ENCODE peak calls at places on chromosomes 13 and 19, in nine cellular contexts. H, Y, K, X, V, B, J, E and G are unnamed samples.

GRCh38 chr19:34837262-34837661 is 64.2 kb upstream of the ZNF599 start:
- DNase-seq in H (no peak), Y (peak), K (no peak), X (no peak), V (peak), B (peak), J (no peak), E (no peak), G (no peak)

GRCh38 chr13:43986395-43986794 is 106.7 kb downstream of the LACC1 start:
- DNase-seq in H (no peak), Y (no peak), K (no peak), X (no peak), V (no peak), B (no peak), J (no peak), E (no peak), G (no peak)

GRCh38 chr13:44051923-44052322 is 172.2 kb downstream of the LACC1 start:
- DNase-seq in H (no peak), Y (no peak), K (no peak), X (no peak), V (no peak), B (no peak), J (no peak), E (no peak), G (no peak)

GRCh38 chr13:75181906-75182305 is 300.1 kb downstream of the TBC1D4 start:
- DNase-seq in H (peak), Y (no peak), K (no peak), X (no peak), V (no peak), B (no peak), J (no peak), E (no peak), G (no peak)

GRCh38 chr19:38634757-38635482 is 12.5 kb upstream of the ACTN4 start:
- DNase-seq in H (no peak), Y (peak), K (peak), X (peak), V (peak), B (peak), J (peak), E (peak), G (peak)

GRCh38 chr13:35817642-35818576 is 313.3 kb downstream of the DCLK1 start:
- DNase-seq in H (no peak), Y (no peak), K (no peak), X (no peak), V (no peak), B (no peak), J (no peak), E (no peak), G (no peak)

GRCh38 chr19:44924243-44924725 is 9.9 kb downstream of the APOC1 start:
- DNase-seq in H (no peak), Y (no peak), K (no peak), X (no peak), V (no peak), B (no peak), J (no peak), E (no peak), G (no peak)

GRCh38 chr13:31050486-31051400 is 111.0 kb downstream of the HSPH1 start:
- DNase-seq in H (no peak), Y (no peak), K (no peak), X (no peak), V (no peak), B (no peak), J (peak), E (no peak), G (peak)

GRCh38 chr13:99496322-99497142 is 4.7 kb upstream of the TM9SF2 start:
- DNase-seq in H (no peak), Y (peak), K (no peak), X (peak), V (peak), B (peak), J (no peak), E (peak), G (peak)

GRCh38 chr19:19372656-19373416 is 32.6 kb upstream of the GATAD2A start:
- DNase-seq in H (no peak), Y (peak), K (no peak), X (peak), V (peak), B (peak), J (no peak), E (peak), G (peak)

GRCh38 chr13:52695856-52696255 is 43.2 kb downstream of the SUGT1 start:
- DNase-seq in H (no peak), Y (no peak), K (no peak), X (no peak), V (no peak), B (no peak), J (no peak), E (no peak), G (no peak)

GRCh38 chr13:19061278-19061677 is 120.3 kb downstream of the TUBA3C start:
- DNase-seq in H (no peak), Y (no peak), K (no peak), X (no peak), V (no peak), B (no peak), J (no peak), E (no peak), G (no peak)

GRCh38 chr19:21109116-21109515 is 27.1 kb downstream of the ZNF714 start:
- DNase-seq in H (no peak), Y (no peak), K (no peak), X (no peak), V (no peak), B (no peak), J (no peak), E (no peak), G (no peak)

GRCh38 chr13:68676513-68677115 is 1431.0 kb upstream of the ATXN8OS start:
- DNase-seq in H (no peak), Y (no peak), K (no peak), X (no peak), V (no peak), B (no peak), J (no peak), E (no peak), G (no peak)

GRCh38 chr13:105518086-105518485 is 1017.4 kb downstream of the EFNB2 start:
- DNase-seq in H (peak), Y (no peak), K (no peak), X (no peak), V (no peak), B (no peak), J (no peak), E (no peak), G (no peak)

GRCh38 chr13:111282425-111282824 is 38.0 kb upstream of the TEX29 start:
- DNase-seq in H (no peak), Y (no peak), K (no peak), X (no peak), V (no peak), B (no peak), J (no peak), E (no peak), G (no peak)

GRCh38 chr19:51101171-51101865 is 6.9 kb downstream of the CTU1 start:
- DNase-seq in H (no peak), Y (no peak), K (no peak), X (no peak), V (peak), B (no peak), J (no peak), E (no peak), G (no peak)

GRCh38 chr19:51098366-51099069 is 9.7 kb downstream of the CTU1 start:
- DNase-seq in H (no peak), Y (peak), K (no peak), X (no peak), V (no peak), B (peak), J (peak), E (peak), G (no peak)

GRCh38 chr19:51103811-51104470 is 4.3 kb downstream of the CTU1 start:
- DNase-seq in H (no peak), Y (no peak), K (no peak), X (no peak), V (no peak), B (no peak), J (no peak), E (no peak), G (no peak)

GRCh38 chr19:51099070-51099382 is 9.2 kb downstream of the CTU1 start:
- DNase-seq in H (no peak), Y (no peak), K (no peak), X (no peak), V (no peak), B (no peak), J (no peak), E (no peak), G (no peak)

DNA sequence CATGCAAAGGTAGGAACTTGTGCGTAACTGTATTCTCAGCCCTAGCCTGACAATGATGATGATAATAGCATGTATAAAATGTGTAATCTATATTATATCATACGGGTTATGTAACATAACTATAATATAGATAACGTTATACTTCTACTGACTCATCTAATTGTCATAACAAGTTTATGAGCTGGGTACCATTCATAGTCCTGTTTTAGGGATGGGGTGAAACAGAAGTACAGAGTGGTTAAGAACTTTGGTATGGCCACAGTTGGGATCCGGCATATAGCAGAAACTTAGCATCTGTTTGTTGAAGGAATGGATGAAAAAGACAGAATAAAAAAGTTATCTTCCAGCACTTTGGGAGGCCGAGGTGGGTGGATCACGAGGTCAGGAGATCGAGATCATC is 5.2 kb downstream of the CTU1 start:
- DNase-seq in H (no peak), Y (no peak), K (no peak), X (no peak), V (no peak), B (no peak), J (no peak), E (no peak), G (no peak)
- TF ChIP-seq CTCF in H (no peak), Y (no peak), K (no peak), X (no peak), V (no peak), B (no peak), J (no peak), E (no peak), G (no peak)

DNA sequence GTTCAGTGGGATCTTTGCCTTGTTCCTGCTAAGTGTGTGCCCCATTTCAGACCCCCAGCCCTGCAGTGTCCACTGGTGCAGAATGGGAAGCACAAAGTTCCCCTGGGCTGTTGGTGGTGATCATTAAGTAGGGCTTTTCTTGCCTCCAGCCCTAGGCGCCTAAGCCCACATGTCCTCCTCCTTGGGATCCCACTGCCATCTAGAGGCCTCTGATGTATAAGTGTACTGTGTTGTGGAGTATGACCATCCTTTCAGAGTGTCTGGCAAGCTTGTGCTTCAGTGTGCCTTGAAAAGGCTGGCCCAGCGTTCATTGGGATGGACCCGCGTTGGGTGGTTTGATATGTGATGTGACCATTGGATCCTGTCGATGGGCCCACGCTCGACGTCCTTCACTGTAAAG is 71.2 kb downstream of the WASF3 start:
- DNase-seq in H (no peak), Y (no peak), K (no peak), X (peak), V (no peak), B (no peak), J (peak), E (no peak), G (no peak)
- TF ChIP-seq CTCF in H (peak), Y (no peak), K (no peak), X (no peak), V (no peak), B (no peak), J (peak), E (no peak), G (no peak)

GRCh38 chr19:36032251-36033104 is at the start of gene CLIP3:
- DNase-seq in H (no peak), Y (no peak), K (peak), X (no peak), V (peak), B (peak), J (peak), E (peak), G (no peak)
- TF ChIP-seq CTCF in H (no peak), Y (peak), K (no peak), X (no peak), V (no peak), B (no peak), J (peak), E (no peak), G (no peak)

DNA sequence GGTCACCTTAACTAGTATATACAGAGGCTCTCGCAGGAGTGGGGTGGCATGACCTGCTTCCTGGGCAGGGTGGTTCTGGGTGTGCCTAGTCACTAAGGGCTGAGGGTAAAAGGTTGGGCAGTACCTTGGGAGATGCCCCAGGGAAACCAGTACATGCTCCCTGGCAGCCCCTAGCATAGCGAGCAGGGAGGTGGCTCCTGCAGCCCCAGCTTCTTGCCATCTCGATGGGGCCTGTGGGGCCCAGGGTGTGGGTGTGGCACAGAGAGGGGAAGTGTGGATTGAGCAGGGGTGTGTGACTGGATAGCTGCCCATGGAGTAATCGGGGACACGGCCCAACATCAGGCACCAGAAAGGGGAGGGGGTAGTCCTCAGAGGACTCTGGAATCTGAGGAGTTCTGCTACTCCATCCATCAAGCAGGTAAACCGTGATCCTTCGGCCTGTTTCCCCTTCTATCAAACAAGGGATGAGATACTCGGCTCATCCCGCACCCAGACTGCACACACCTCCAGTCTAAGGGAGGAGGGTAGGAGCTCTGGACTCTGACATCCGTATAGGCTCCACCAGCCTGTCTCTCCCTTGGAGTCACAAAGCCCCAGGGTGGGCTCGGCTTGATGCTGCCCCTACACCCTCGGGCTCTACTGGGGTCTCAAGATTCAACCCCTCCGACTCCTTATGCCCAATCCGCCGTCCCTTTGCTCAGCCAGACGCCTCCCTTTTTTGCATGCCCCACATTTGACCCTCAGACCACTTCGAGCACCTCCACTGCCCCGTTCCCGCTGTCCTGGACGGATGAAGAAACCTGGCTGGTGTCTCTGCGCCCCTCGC is 1.1 kb downstream of the ZBTB45 start:
- DNase-seq in H (no peak), Y (no peak), K (no peak), X (peak), V (no peak), B (no peak), J (no peak), E (no peak), G (no peak)
- TF ChIP-seq CTCF in H (no peak), Y (peak), K (no peak), X (no peak), V (no peak), B (no peak), J (no peak), E (peak), G (no peak)

GRCh38 chr19:10293637-10294367 is 4.0 kb downstream of the ICAM5 start:
- DNase-seq in H (no peak), Y (no peak), K (no peak), X (no peak), V (no peak), B (no peak), J (peak), E (no peak), G (no peak)

GRCh38 chr19:10294368-10294697 is 4.6 kb downstream of the ICAM5 start:
- DNase-seq in H (no peak), Y (no peak), K (no peak), X (no peak), V (no peak), B (no peak), J (peak), E (no peak), G (no peak)

GRCh38 chr19:10292789-10293636 is 3.3 kb downstream of the ICAM5 start:
- DNase-seq in H (no peak), Y (no peak), K (no peak), X (no peak), V (no peak), B (no peak), J (peak), E (no peak), G (no peak)

GRCh38 chr19:10295847-10296591 is 6.3 kb downstream of the ICAM5 start:
- DNase-seq in H (no peak), Y (no peak), K (no peak), X (no peak), V (no peak), B (no peak), J (peak), E (no peak), G (no peak)

GRCh38 chr19:10295305-10295846 is 5.6 kb downstream of the ICAM5 start:
- DNase-seq in H (no peak), Y (no peak), K (no peak), X (peak), V (no peak), B (peak), J (peak), E (peak), G (peak)
- TF ChIP-seq CTCF in H (no peak), Y (no peak), K (no peak), X (no peak), V (no peak), B (peak), J (no peak), E (no peak), G (peak)

GRCh38 chr13:66714795-66715194 is 515.3 kb downstream of the PCDH9 start:
- DNase-seq in H (no peak), Y (no peak), K (no peak), X (no peak), V (no peak), B (no peak), J (no peak), E (no peak), G (no peak)
- TF ChIP-seq CTCF in H (no peak), Y (no peak), K (no peak), X (no peak), V (no peak), B (no peak), J (peak), E (no peak), G (no peak)

GRCh38 chr19:18274776-18275356 is 614 bp upstream of the IQCN start:
- DNase-seq in H (no peak), Y (peak), K (peak), X (peak), V (peak), B (peak), J (no peak), E (peak), G (peak)
- TF ChIP-seq CTCF in H (no peak), Y (no peak), K (no peak), X (no peak), V (no peak), B (no peak), J (no peak), E (no peak), G (no peak)

DNA sequence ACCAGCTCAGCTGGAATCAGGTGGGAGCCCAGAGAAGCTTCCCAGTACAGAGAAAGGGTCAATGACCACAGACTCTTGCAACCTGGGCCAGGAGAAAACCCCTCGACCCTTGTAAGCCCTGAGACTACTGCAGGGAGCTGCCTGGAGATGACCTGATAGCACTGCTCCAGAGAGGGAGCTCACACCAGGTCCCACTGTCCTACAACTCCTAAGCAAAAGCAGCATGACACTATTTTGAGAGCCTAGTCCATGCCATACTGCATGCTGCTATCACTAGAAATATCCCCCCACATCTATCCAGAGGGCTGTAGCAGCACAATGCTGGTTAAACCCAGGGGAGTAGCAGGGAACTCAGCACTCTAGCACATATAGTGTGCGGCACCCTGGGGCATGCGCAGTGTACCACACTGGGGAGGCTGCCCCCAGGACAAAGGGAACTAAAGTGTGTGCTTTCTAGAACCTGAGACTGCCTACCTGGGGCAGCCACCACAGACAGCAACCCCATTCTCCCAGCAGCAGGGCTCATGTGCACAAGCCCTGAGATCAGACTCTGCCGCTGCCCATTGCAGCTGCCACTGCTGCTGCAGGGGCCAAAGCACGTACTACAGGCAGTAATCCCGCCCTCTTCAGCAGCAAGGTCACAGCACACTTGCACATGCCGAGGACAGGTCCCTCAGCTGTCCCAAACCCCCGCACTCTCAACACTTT is 27.1 kb upstream of the N4BP2L1 start:
- DNase-seq in H (no peak), Y (no peak), K (no peak), X (no peak), V (no peak), B (no peak), J (no peak), E (no peak), G (no peak)
- TF ChIP-seq CTCF in H (no peak), Y (no peak), K (no peak), X (no peak), V (no peak), B (no peak), J (no peak), E (no peak), G (no peak)

GRCh38 chr19:32464279-32464678 is 58.7 kb downstream of the DPY19L3 start:
- DNase-seq in H (no peak), Y (no peak), K (no peak), X (no peak), V (no peak), B (no peak), J (no peak), E (no peak), G (no peak)
- TF ChIP-seq CTCF in H (peak), Y (peak), K (peak), X (peak), V (no peak), B (peak), J (peak), E (no peak), G (peak)